ENCODE peak calls at places on chromosome 15, in nine cellular contexts. V is tibial nerve; R is cardiac muscle cell; F is iris pigment epithelial cell; H is heart left ventricle; J is NCI-H510A; P is stimulated activated CD4-positive, alpha-beta T cell treated with anti-CD3 and anti-CD28 coated beads, Interleukin-1b, Interleukin-23, amount 100 ng/mL, for 1 hour; Z is small intestine; A is GM06990. K is an unnamed sample.

GRCh38 chr15:57548835-57549234 is 42.9 kb upstream of the MYZAP start:
- DNase-seq in V (no peak), R (no peak), F (no peak), H (no peak), J (no peak), P (no peak), Z (peak), A (no peak), K (no peak)

GRCh38 chr15:77596821-77597803 is 35.6 kb downstream of the LINGO1 start:
- DNase-seq in V (no peak), R (no peak), F (no peak), H (no peak), J (no peak), P (no peak), Z (no peak), A (no peak), K (no peak)

GRCh38 chr15:94080416-94080815 is 150.9 kb upstream of the MCTP2 start:
- DNase-seq in V (peak), R (no peak), F (peak), H (no peak), J (no peak), P (no peak), Z (no peak), A (no peak), K (no peak)

GRCh38 chr15:56804908-56805307 is 71.6 kb upstream of the ZNF280D start:
- DNase-seq in V (no peak), R (no peak), F (no peak), H (no peak), J (no peak), P (no peak), Z (no peak), A (no peak), K (no peak)

GRCh38 chr15:81511160-81511559 is 137.1 kb upstream of the TMC3 start:
- DNase-seq in V (no peak), R (no peak), F (no peak), H (no peak), J (no peak), P (no peak), Z (no peak), A (no peak), K (no peak)

GRCh38 chr15:47397587-47397986 is 319.7 kb upstream of the SEMA6D start:
- DNase-seq in V (no peak), R (no peak), F (no peak), H (no peak), J (no peak), P (no peak), Z (no peak), A (no peak), K (no peak)

GRCh38 chr15:98671060-98672008 is 23.0 kb downstream of the IGF1R start:
- DNase-seq in V (no peak), R (no peak), F (peak), H (no peak), J (no peak), P (no peak), Z (no peak), A (no peak), K (no peak)

GRCh38 chr15:47186071-47186470 is 531.2 kb upstream of the SEMA6D start:
- DNase-seq in V (no peak), R (peak), F (no peak), H (no peak), J (no peak), P (no peak), Z (no peak), A (no peak), K (no peak)

GRCh38 chr15:91100561-91101355 is 701 bp downstream of the SV2B start:
- DNase-seq in V (no peak), R (no peak), F (peak), H (no peak), J (no peak), P (no peak), Z (peak), A (no peak), K (no peak)